ENCODE peak calls at places on chromosomes 4 and X, in five cellular contexts. I is foreskin fibroblast, X is fibroblast of mammary gland, A is AG10803, W is glutamatergic neuron. N is an unnamed sample.

GRCh38 chr4:94575652-94576051 is 123.9 kb downstream of the PDLIM5 start:
- DNase-seq in I (no peak), X (no peak), A (no peak), W (peak; percentile 14), N (no peak)

GRCh38 chrX:113048896-113049295 is 208.3 kb upstream of the AMOT start:
- DNase-seq in I (no peak), X (no peak), A (no peak), W (no peak), N (no peak)

GRCh38 chr4:145083891-145084640 is 13.9 kb downstream of the ANAPC10 start:
- DNase-seq in I (no peak), X (peak; percentile 16), A (no peak), W (no peak), N (no peak)

GRCh38 chrX:57528670-57529255 is 63.0 kb upstream of the ZXDB start:
- DNase-seq in I (peak; percentile 0), X (no peak), A (peak; percentile 1), W (peak; percentile 28), N (peak; percentile 1)

GRCh38 chrX:2863646-2864045 is 34.9 kb downstream of the GYG2 start:
- DNase-seq in I (peak; percentile 10), X (no peak), A (peak; percentile 31), W (no peak), N (no peak)

GRCh38 chr4:38926917-38927316 is 59.3 kb downstream of the FAM114A1 start:
- DNase-seq in I (no peak), X (no peak), A (no peak), W (no peak), N (no peak)

GRCh38 chrX:110322603-110323002 is 4.7 kb upstream of the AMMECR1 start:
- DNase-seq in I (peak; percentile 52), X (peak; percentile 49), A (peak; percentile 40), W (no peak), N (no peak)

GRCh38 chr4:75653845-75654503 is 19.2 kb downstream of the G3BP2 start:
- DNase-seq in I (no peak), X (peak; percentile 48), A (peak; percentile 53), W (no peak), N (peak; percentile 61)

GRCh38 chr4:147596976-147597375 is 20.2 kb upstream of the TMEM184C start:
- DNase-seq in I (peak; percentile 93), X (peak; percentile 75), A (peak; percentile 88), W (no peak), N (peak; percentile 88)

GRCh38 chrX:15914486-15914885 is 59.9 kb upstream of the AP1S2 start:
- DNase-seq in I (no peak), X (no peak), A (no peak), W (no peak), N (no peak)

GRCh38 chr4:150385606-150386005 is 196.3 kb upstream of the MAB21L2 start:
- DNase-seq in I (peak; percentile 96), X (peak; percentile 96), A (peak; percentile 95), W (no peak), N (peak; percentile 97)

GRCh38 chrX:23035493-23035892 is 35.7 kb downstream of the DDX53 start:
- DNase-seq in I (no peak), X (no peak), A (no peak), W (no peak), N (no peak)

GRCh38 chr4:45241976-45242375 is 515.6 kb upstream of the GNPDA2 start:
- DNase-seq in I (peak; percentile 0), X (peak; percentile 14), A (no peak), W (no peak), N (peak; percentile 65)

GRCh38 chrX:25022499-25023325 is 6.9 kb upstream of the ARX start:
- DNase-seq in I (no peak), X (no peak), A (no peak), W (peak; percentile 17), N (no peak)
- TF ChIP-seq CTCF in I (no peak), X (no peak), A (no peak), W (no peak), N (no peak)

GRCh38 chrX:153926863-153927685 is 1.0 kb upstream of the ARHGAP4 start:
- DNase-seq in I (peak; percentile 50), X (peak; percentile 25), A (peak; percentile 30), W (no peak), N (peak; percentile 57)
- TF ChIP-seq CTCF in I (no peak), X (no peak), A (no peak), W (no peak), N (no peak)

GRCh38 chr4:47839259-47839658 is 1.4 kb upstream of the CORIN start:
- DNase-seq in I (peak; percentile 86), X (peak; percentile 93), A (peak; percentile 24), W (peak; percentile 27), N (peak; percentile 50)

GRCh38 chr4:47837582-47838294 is at the start of gene CORIN:
- DNase-seq in I (no peak), X (no peak), A (no peak), W (no peak), N (no peak)

GRCh38 chr4:47838445-47838844 is 578 bp upstream of the CORIN start:
- DNase-seq in I (peak; percentile 55), X (no peak), A (no peak), W (no peak), N (no peak)

GRCh38 chr4:47835489-47835888 is 2.4 kb downstream of the CORIN start:
- DNase-seq in I (peak; percentile 53), X (no peak), A (peak; percentile 21), W (no peak), N (no peak)

DNA sequence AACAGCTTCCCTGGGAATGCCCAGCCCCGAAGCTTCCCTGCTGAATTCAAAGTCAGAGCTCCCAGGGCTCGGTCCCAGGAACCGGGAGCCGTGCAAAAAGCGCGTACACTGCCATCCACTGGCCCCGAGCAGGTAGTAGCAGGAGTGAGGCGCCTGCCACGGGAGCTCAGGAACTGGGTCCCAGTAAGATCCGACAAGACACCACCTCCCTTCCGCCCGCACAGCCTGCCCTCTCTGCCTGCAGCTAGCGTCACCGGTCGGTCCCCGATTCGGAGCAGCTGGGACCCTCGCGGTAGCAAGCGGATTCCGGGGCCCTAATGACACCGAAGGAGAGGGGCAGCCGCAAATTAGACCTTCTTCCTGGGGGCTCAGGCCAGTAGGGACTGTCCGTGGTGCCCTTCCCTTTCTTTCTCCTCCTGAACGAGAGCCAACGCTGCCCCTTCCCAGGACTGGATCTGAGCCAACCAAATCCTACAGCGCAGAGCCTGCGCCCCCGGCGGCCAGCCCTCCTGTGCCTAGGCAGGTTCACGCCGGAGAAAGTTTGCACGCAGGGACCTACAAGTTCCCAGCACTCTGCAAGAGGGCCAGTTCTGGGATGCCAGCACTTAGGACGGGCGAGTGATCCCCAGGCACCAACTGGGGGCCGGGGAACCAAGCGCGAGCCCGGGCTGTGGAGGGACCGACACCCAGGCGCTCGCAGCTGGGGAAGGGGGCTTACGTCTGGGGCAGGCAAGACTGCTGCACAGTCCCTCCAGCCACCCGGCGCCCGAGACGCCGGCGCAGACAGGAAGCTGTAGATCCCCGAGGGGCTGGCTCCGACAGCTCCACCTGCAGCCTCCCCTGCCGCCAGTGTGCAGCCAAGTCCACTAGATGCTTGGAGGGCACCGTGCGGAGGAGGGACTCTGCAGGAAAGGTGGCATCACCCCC is 949 bp downstream of the CORIN start:
- DNase-seq in I (peak; percentile 96), X (peak; percentile 80), A (peak; percentile 74), W (peak; percentile 82), N (peak; percentile 82)
- TF ChIP-seq CTCF in I (peak; percentile 85), X (peak; percentile 70), A (peak; percentile 69), W (no peak), N (peak; percentile 75)

GRCh38 chrX:98114026-98114425 is 1230.3 kb downstream of the RPA4 start:
- DNase-seq in I (no peak), X (no peak), A (no peak), W (no peak), N (no peak)
- TF ChIP-seq CTCF in I (no peak), X (no peak), A (no peak), W (no peak), N (no peak)

N was measured in fibroblast of pulmonary artery.